ENCODE peak calls at places on chromosome 17, in nine cellular contexts. One of them, this sample, is unnamed.

GRCh38 chr17:48819466-48819865 is 2.4 kb upstream of the TTLL6 start:
- DNase-seq in neuronal stem cell: no peak
- DNase-seq in A549: no peak
- DNase-seq in astrocyte of the spinal cord: no peak
- DNase-seq in body of pancreas: no peak
- DNase-seq in K562: no peak
- DNase-seq in naive thymus-derived CD4-positive, alpha-beta T cell: no peak
- DNase-seq in fibroblast of lung: no peak
- DNase-seq in A673: no peak
- DNase-seq in this sample: peak; percentile 61

GRCh38 chr17:67672592-67672991 is 45.1 kb upstream of the NOL11 start:
- DNase-seq in neuronal stem cell: no peak
- DNase-seq in K562: no peak
- DNase-seq in A673: no peak
- DNase-seq in naive thymus-derived CD4-positive, alpha-beta T cell: no peak
- DNase-seq in body of pancreas: no peak
- DNase-seq in A549: no peak
- DNase-seq in astrocyte of the spinal cord: no peak
- DNase-seq in fibroblast of lung: no peak
- DNase-seq in this sample: no peak

GRCh38 chr17:68351395-68351794 is 60.1 kb downstream of the ARSG start:
- DNase-seq in astrocyte of the spinal cord: no peak
- DNase-seq in neuronal stem cell: no peak
- DNase-seq in A549: no peak
- DNase-seq in A673: peak; percentile 58
- DNase-seq in body of pancreas: peak; percentile 36
- DNase-seq in naive thymus-derived CD4-positive, alpha-beta T cell: no peak
- DNase-seq in K562: no peak
- DNase-seq in fibroblast of lung: peak; percentile 61
- DNase-seq in this sample: peak; percentile 21

GRCh38 chr17:82216301-82217119 is 3.9 kb upstream of the CCDC57 start:
- DNase-seq in fibroblast of lung: peak; percentile 91
- DNase-seq in neuronal stem cell: no peak
- DNase-seq in naive thymus-derived CD4-positive, alpha-beta T cell: no peak
- DNase-seq in astrocyte of the spinal cord: peak; percentile 71
- DNase-seq in A673: no peak
- DNase-seq in body of pancreas: peak; percentile 80
- DNase-seq in A549: no peak
- DNase-seq in K562: no peak
- DNase-seq in this sample: peak; percentile 99

GRCh38 chr17:36940313-36941264 is 3.3 kb downstream of the LHX1 start:
- DNase-seq in body of pancreas: no peak
- DNase-seq in naive thymus-derived CD4-positive, alpha-beta T cell: no peak
- DNase-seq in fibroblast of lung: no peak
- DNase-seq in K562: no peak
- DNase-seq in astrocyte of the spinal cord: no peak
- DNase-seq in A549: no peak
- DNase-seq in A673: no peak
- DNase-seq in neuronal stem cell: no peak
- DNase-seq in this sample: no peak

GRCh38 chr17:76841776-76842405 is 26.3 kb upstream of the MGAT5B start:
- DNase-seq in body of pancreas: no peak
- DNase-seq in A673: peak; percentile 89
- DNase-seq in fibroblast of lung: no peak
- DNase-seq in A549: peak; percentile 40
- DNase-seq in K562: peak; percentile 47
- DNase-seq in naive thymus-derived CD4-positive, alpha-beta T cell: no peak
- DNase-seq in neuronal stem cell: peak; percentile 20
- DNase-seq in astrocyte of the spinal cord: no peak
- DNase-seq in this sample: no peak

GRCh38 chr17:6054372-6054771 is 15.8 kb upstream of the WSCD1 start:
- DNase-seq in naive thymus-derived CD4-positive, alpha-beta T cell: no peak
- DNase-seq in astrocyte of the spinal cord: no peak
- DNase-seq in A673: no peak
- DNase-seq in A549: no peak
- DNase-seq in K562: no peak
- DNase-seq in fibroblast of lung: no peak
- DNase-seq in neuronal stem cell: no peak
- DNase-seq in body of pancreas: no peak
- DNase-seq in this sample: no peak

GRCh38 chr17:81480140-81480917 is 32.3 kb downstream of the ACTG1 start:
- DNase-seq in astrocyte of the spinal cord: peak; percentile 62
- DNase-seq in body of pancreas: no peak
- DNase-seq in naive thymus-derived CD4-positive, alpha-beta T cell: no peak
- DNase-seq in fibroblast of lung: peak; percentile 69
- DNase-seq in A549: no peak
- DNase-seq in K562: peak; percentile 62
- DNase-seq in A673: peak; percentile 80
- DNase-seq in neuronal stem cell: no peak
- DNase-seq in this sample: peak; percentile 68

GRCh38 chr17:73011016-73011486 is 81.4 kb downstream of the SLC39A11 start:
- DNase-seq in naive thymus-derived CD4-positive, alpha-beta T cell: no peak
- DNase-seq in astrocyte of the spinal cord: no peak
- DNase-seq in neuronal stem cell: no peak
- DNase-seq in K562: peak; percentile 67
- DNase-seq in A549: no peak
- DNase-seq in A673: no peak
- DNase-seq in body of pancreas: no peak
- DNase-seq in fibroblast of lung: no peak
- DNase-seq in this sample: no peak

GRCh38 chr17:10036511-10037061 is 131.5 kb upstream of the RCVRN start:
- DNase-seq in body of pancreas: peak; percentile 23
- DNase-seq in fibroblast of lung: no peak
- DNase-seq in naive thymus-derived CD4-positive, alpha-beta T cell: no peak
- DNase-seq in astrocyte of the spinal cord: no peak
- DNase-seq in A673: no peak
- DNase-seq in K562: no peak
- DNase-seq in neuronal stem cell: no peak
- DNase-seq in A549: no peak
- DNase-seq in this sample: no peak
- H3K4me3 ChIP-seq in body of pancreas: no peak overlapping the region
- H3K4me3 ChIP-seq in fibroblast of lung: no peak overlapping the region
- H3K4me3 ChIP-seq in naive thymus-derived CD4-positive, alpha-beta T cell: no peak overlapping the region
- H3K4me3 ChIP-seq in astrocyte of the spinal cord: no peak overlapping the region
- H3K4me3 ChIP-seq in A673: no peak overlapping the region
- H3K4me3 ChIP-seq in K562: no peak overlapping the region
- H3K4me3 ChIP-seq in neuronal stem cell: no peak overlapping the region
- H3K4me3 ChIP-seq in A549: no peak overlapping the region
- H3K4me3 ChIP-seq in this sample: no peak overlapping the region

DNA sequence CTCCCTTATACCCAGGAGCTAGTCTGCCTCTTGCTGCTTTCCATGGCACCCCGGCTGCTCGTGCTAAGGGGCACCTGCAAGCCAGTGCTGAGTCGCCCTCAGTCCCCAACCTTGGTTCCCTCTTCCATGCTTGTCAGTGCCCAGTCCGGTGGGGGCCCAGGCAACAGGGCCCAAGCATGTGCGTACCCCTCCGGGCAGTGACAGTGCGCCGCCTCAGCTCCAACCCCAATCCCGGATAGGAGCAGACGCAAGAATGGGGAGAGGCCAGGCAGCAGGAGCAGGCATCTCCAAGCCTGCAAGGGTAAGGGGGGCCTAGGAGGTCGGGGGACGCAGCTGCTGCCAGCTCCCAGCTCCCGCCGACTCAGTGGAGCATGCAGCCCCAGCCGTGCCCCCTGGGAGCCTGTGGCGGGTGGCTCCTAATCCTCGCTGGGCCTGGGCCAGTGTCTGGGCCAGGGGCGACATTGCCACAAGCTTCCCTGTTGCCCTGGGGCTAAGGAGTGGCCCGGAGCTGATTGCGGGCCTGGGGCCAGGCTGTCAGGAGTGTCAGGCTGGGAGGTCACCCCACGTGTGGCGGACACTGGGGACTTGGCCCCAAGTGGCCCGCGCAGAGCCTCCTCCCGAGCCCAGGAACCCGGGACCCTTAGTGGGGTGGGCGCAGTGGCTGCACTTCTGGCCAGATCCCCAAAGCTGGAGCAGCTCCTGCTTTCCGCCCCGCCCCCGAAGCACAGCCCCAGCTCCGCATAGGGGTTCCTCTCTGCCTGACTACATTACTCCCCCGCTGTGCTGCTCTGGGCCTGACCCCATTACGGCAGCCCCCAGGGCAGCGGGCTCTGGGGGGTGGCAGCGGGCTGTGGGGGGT is 9.8 kb downstream of the CPD start:
- DNase-seq in K562: no peak
- DNase-seq in astrocyte of the spinal cord: no peak
- DNase-seq in fibroblast of lung: no peak
- DNase-seq in body of pancreas: no peak
- DNase-seq in neuronal stem cell: no peak
- DNase-seq in A549: no peak
- DNase-seq in A673: no peak
- DNase-seq in naive thymus-derived CD4-positive, alpha-beta T cell: no peak
- DNase-seq in this sample: no peak
- H3K4me3 ChIP-seq in K562: no peak overlapping the region
- H3K4me3 ChIP-seq in astrocyte of the spinal cord: no peak overlapping the region
- H3K4me3 ChIP-seq in fibroblast of lung: no peak overlapping the region
- H3K4me3 ChIP-seq in body of pancreas: no peak overlapping the region
- H3K4me3 ChIP-seq in neuronal stem cell: no peak overlapping the region
- H3K4me3 ChIP-seq in A549: no peak overlapping the region
- H3K4me3 ChIP-seq in A673: no peak overlapping the region
- H3K4me3 ChIP-seq in naive thymus-derived CD4-positive, alpha-beta T cell: no peak overlapping the region
- H3K4me3 ChIP-seq in this sample: no peak overlapping the region

DNA sequence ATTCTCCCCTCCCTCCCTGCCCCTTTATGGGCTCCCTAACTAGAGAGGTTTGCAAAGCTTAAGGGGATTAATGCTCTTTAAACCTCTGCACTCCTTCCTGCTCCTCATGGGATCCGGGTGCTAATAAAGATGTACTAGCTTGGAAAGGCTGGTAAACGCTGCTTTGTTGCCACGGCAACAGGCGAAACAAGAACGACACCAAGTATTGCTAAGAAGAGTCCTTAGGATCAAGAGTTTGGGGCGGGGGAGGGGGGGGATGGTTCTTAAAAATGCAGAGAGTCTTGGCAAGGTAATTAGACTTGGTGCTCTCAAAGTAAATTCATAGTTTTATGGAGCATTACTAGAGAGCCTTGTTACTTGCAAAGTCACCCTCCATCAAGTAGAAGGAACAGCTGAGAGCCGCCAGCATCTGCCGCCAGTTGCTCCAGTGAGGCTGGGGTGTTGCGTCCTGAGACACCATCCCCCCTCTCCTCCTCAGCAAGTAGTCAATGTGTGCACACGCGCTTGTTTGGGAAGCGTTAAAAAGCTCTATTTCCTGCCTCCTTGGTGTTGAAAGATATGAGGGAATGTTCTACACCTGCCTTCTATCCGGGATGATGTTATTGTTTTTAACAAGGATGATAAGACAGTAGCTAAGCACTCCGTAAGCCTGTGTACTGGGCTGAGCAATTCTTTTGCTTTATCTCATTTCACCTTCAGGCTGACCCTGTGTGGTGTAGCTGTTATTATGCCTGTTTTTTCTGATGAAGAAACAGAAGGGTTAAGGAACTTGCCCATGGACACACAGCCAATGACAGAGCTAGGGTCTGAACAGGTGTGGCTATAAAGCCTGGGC is 190.9 kb downstream of the CCDC182 start:
- DNase-seq in K562: peak; percentile 60
- DNase-seq in naive thymus-derived CD4-positive, alpha-beta T cell: no peak
- DNase-seq in body of pancreas: no peak
- DNase-seq in fibroblast of lung: peak; percentile 54
- DNase-seq in neuronal stem cell: peak; percentile 86
- DNase-seq in A549: no peak
- DNase-seq in astrocyte of the spinal cord: peak; percentile 76
- DNase-seq in A673: peak; percentile 92
- DNase-seq in this sample: no peak
- H3K4me3 ChIP-seq in K562: no peak overlapping the region
- H3K4me3 ChIP-seq in naive thymus-derived CD4-positive, alpha-beta T cell: no peak overlapping the region
- H3K4me3 ChIP-seq in body of pancreas: no peak overlapping the region
- H3K4me3 ChIP-seq in fibroblast of lung: no peak overlapping the region
- H3K4me3 ChIP-seq in neuronal stem cell: no peak overlapping the region
- H3K4me3 ChIP-seq in A549: no peak overlapping the region
- H3K4me3 ChIP-seq in astrocyte of the spinal cord: no peak overlapping the region
- H3K4me3 ChIP-seq in A673: no peak overlapping the region
- H3K4me3 ChIP-seq in this sample: no peak overlapping the region

GRCh38 chr17:17054636-17055035 is 12.4 kb downstream of the MPRIP start:
- DNase-seq in neuronal stem cell: no peak
- DNase-seq in body of pancreas: peak; percentile 5
- DNase-seq in astrocyte of the spinal cord: no peak
- DNase-seq in naive thymus-derived CD4-positive, alpha-beta T cell: no peak
- DNase-seq in A673: no peak
- DNase-seq in A549: no peak
- DNase-seq in K562: no peak
- DNase-seq in fibroblast of lung: no peak
- DNase-seq in this sample: no peak

GRCh38 chr17:17053446-17054379 is 11.5 kb downstream of the MPRIP start:
- DNase-seq in A673: no peak
- DNase-seq in K562: no peak
- DNase-seq in naive thymus-derived CD4-positive, alpha-beta T cell: no peak
- DNase-seq in neuronal stem cell: no peak
- DNase-seq in body of pancreas: peak; percentile 5
- DNase-seq in fibroblast of lung: no peak
- DNase-seq in astrocyte of the spinal cord: no peak
- DNase-seq in A549: no peak
- DNase-seq in this sample: no peak

GRCh38 chr17:17057057-17057551 is 14.8 kb downstream of the MPRIP start:
- DNase-seq in K562: no peak
- DNase-seq in naive thymus-derived CD4-positive, alpha-beta T cell: no peak
- DNase-seq in fibroblast of lung: no peak
- DNase-seq in A549: no peak
- DNase-seq in body of pancreas: peak; percentile 8
- DNase-seq in A673: no peak
- DNase-seq in neuronal stem cell: no peak
- DNase-seq in astrocyte of the spinal cord: no peak
- DNase-seq in this sample: no peak

GRCh38 chr17:17056167-17056562 is 13.9 kb downstream of the MPRIP start:
- DNase-seq in A549: no peak
- DNase-seq in K562: no peak
- DNase-seq in naive thymus-derived CD4-positive, alpha-beta T cell: no peak
- DNase-seq in fibroblast of lung: peak; percentile 36
- DNase-seq in A673: no peak
- DNase-seq in body of pancreas: peak; percentile 17
- DNase-seq in neuronal stem cell: no peak
- DNase-seq in astrocyte of the spinal cord: no peak
- DNase-seq in this sample: peak; percentile 26

DNA sequence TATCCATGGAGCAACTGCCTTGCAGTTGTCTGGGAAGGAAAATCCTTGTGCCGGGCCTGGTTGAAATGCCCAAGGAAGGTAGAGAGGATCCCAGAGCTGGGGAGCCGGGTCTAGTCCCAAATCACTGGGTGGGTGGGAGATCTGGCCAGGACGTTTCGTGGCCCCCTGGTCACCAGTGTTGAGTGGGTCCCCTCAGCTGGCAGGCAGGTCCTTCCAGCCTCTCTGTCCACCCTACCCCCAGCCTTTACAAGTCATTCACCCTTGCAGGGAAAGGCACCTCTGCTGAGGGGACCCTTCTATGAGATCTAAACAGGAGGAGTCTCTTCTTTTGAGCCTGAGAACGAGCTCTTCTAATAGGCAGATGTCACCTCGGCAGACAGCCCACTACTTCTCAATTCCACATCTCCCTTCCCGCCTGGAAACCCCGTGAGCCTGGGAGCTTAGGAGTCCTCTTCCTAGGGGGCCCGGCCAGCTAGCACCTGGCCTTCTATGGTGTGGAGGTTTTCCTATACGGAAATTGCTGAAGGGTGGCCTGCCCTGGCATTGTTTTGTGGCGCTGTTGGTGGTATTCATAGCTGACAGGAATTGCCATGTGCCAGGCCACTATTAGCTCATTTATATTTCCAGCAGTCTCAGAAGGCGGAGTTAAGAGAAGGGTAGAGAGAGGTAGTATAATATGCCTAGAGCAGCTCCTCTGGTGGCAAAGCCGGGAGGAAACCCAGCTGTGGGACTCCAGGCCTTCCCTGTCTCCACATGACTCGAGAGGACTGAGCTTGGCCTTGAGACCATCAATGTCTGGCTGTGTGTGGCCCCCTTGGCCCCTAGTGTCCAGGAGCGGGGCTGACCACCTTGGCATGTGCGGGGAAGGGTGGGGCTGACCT is 13.3 kb downstream of the MPRIP start:
- DNase-seq in fibroblast of lung: no peak
- DNase-seq in astrocyte of the spinal cord: no peak
- DNase-seq in body of pancreas: peak; percentile 5
- DNase-seq in neuronal stem cell: no peak
- DNase-seq in K562: no peak
- DNase-seq in A549: no peak
- DNase-seq in A673: peak; percentile 57
- DNase-seq in naive thymus-derived CD4-positive, alpha-beta T cell: no peak
- DNase-seq in this sample: no peak
- H3K4me3 ChIP-seq in fibroblast of lung: no peak overlapping the region
- H3K4me3 ChIP-seq in astrocyte of the spinal cord: no peak overlapping the region
- H3K4me3 ChIP-seq in body of pancreas: no peak overlapping the region
- H3K4me3 ChIP-seq in neuronal stem cell: no peak overlapping the region
- H3K4me3 ChIP-seq in K562: no peak overlapping the region
- H3K4me3 ChIP-seq in A549: no peak overlapping the region
- H3K4me3 ChIP-seq in A673: no peak overlapping the region
- H3K4me3 ChIP-seq in naive thymus-derived CD4-positive, alpha-beta T cell: no peak overlapping the region
- H3K4me3 ChIP-seq in this sample: no peak overlapping the region